ENCODE peak calls at places on chromosomes 5 and 9, in ten cellular contexts. One of them, this sample, is unnamed.

GRCh38 chr9:37559855-37560592 is 16.2 kb downstream of the FBXO10 start:
- DNase-seq in AG09319: no peak
- DNase-seq in AG09309: no peak
- DNase-seq in activated CD8-positive, alpha-beta T cell treated with anti-CD3 and anti-CD28 coated beads for 36 hours: no peak
- DNase-seq in ovary: no peak
- DNase-seq in fibroblast of villous mesenchyme: no peak
- DNase-seq in lower lobe of right lung: no peak
- DNase-seq in left ventricle myocardium inferior: no peak
- DNase-seq in brain microvascular endothelial cell: no peak
- DNase-seq in HepG2: no peak
- DNase-seq in this sample: no peak

GRCh38 chr9:73270967-73271722 is 119.5 kb downstream of the ANXA1 start:
- DNase-seq in AG09319: peak
- DNase-seq in AG09309: peak
- DNase-seq in activated CD8-positive, alpha-beta T cell treated with anti-CD3 and anti-CD28 coated beads for 36 hours: no peak
- DNase-seq in ovary: no peak
- DNase-seq in fibroblast of villous mesenchyme: peak
- DNase-seq in lower lobe of right lung: no peak
- DNase-seq in left ventricle myocardium inferior: no peak
- DNase-seq in brain microvascular endothelial cell: peak
- DNase-seq in HepG2: peak
- DNase-seq in this sample: no peak

GRCh38 chr9:37061763-37062162 is 27.7 kb upstream of the PAX5 start:
- DNase-seq in AG09319: no peak
- DNase-seq in AG09309: peak
- DNase-seq in activated CD8-positive, alpha-beta T cell treated with anti-CD3 and anti-CD28 coated beads for 36 hours: no peak
- DNase-seq in ovary: no peak
- DNase-seq in fibroblast of villous mesenchyme: peak
- DNase-seq in lower lobe of right lung: no peak
- DNase-seq in left ventricle myocardium inferior: no peak
- DNase-seq in brain microvascular endothelial cell: peak
- DNase-seq in HepG2: peak
- DNase-seq in this sample: no peak

GRCh38 chr9:7811679-7812078 is 12.1 kb upstream of the DMAC1 start:
- DNase-seq in AG09319: no peak
- DNase-seq in AG09309: no peak
- DNase-seq in activated CD8-positive, alpha-beta T cell treated with anti-CD3 and anti-CD28 coated beads for 36 hours: no peak
- DNase-seq in ovary: no peak
- DNase-seq in fibroblast of villous mesenchyme: no peak
- DNase-seq in lower lobe of right lung: no peak
- DNase-seq in left ventricle myocardium inferior: no peak
- DNase-seq in brain microvascular endothelial cell: no peak
- DNase-seq in HepG2: no peak
- DNase-seq in this sample: no peak

GRCh38 chr5:128774605-128775004 is 190.7 kb upstream of the SLC27A6 start:
- DNase-seq in AG09319: no peak
- DNase-seq in AG09309: peak
- DNase-seq in activated CD8-positive, alpha-beta T cell treated with anti-CD3 and anti-CD28 coated beads for 36 hours: no peak
- DNase-seq in ovary: no peak
- DNase-seq in fibroblast of villous mesenchyme: peak
- DNase-seq in lower lobe of right lung: no peak
- DNase-seq in left ventricle myocardium inferior: no peak
- DNase-seq in brain microvascular endothelial cell: peak
- DNase-seq in HepG2: no peak
- DNase-seq in this sample: no peak

GRCh38 chr5:135737701-135738563 is 96.5 kb upstream of the SLC25A48 start:
- DNase-seq in AG09319: no peak
- DNase-seq in AG09309: no peak
- DNase-seq in activated CD8-positive, alpha-beta T cell treated with anti-CD3 and anti-CD28 coated beads for 36 hours: no peak
- DNase-seq in ovary: no peak
- DNase-seq in fibroblast of villous mesenchyme: no peak
- DNase-seq in lower lobe of right lung: no peak
- DNase-seq in left ventricle myocardium inferior: no peak
- DNase-seq in brain microvascular endothelial cell: no peak
- DNase-seq in HepG2: no peak
- DNase-seq in this sample: no peak

GRCh38 chr9:89714316-89714715 is 109.5 kb downstream of the GADD45G start:
- DNase-seq in AG09319: no peak
- DNase-seq in AG09309: no peak
- DNase-seq in activated CD8-positive, alpha-beta T cell treated with anti-CD3 and anti-CD28 coated beads for 36 hours: no peak
- DNase-seq in ovary: no peak
- DNase-seq in fibroblast of villous mesenchyme: peak
- DNase-seq in lower lobe of right lung: no peak
- DNase-seq in left ventricle myocardium inferior: no peak
- DNase-seq in brain microvascular endothelial cell: no peak
- DNase-seq in HepG2: no peak
- DNase-seq in this sample: no peak

GRCh38 chr5:177343777-177344176 is 7.7 kb downstream of the LMAN2 start:
- DNase-seq in AG09319: no peak
- DNase-seq in AG09309: no peak
- DNase-seq in activated CD8-positive, alpha-beta T cell treated with anti-CD3 and anti-CD28 coated beads for 36 hours: no peak
- DNase-seq in ovary: no peak
- DNase-seq in fibroblast of villous mesenchyme: no peak
- DNase-seq in lower lobe of right lung: peak
- DNase-seq in left ventricle myocardium inferior: no peak
- DNase-seq in brain microvascular endothelial cell: no peak
- DNase-seq in HepG2: no peak
- DNase-seq in this sample: no peak

GRCh38 chr5:33233013-33233463 is 207.7 kb upstream of the TARS1 start:
- DNase-seq in AG09319: no peak
- DNase-seq in AG09309: no peak
- DNase-seq in activated CD8-positive, alpha-beta T cell treated with anti-CD3 and anti-CD28 coated beads for 36 hours: no peak
- DNase-seq in ovary: no peak
- DNase-seq in fibroblast of villous mesenchyme: peak
- DNase-seq in lower lobe of right lung: no peak
- DNase-seq in left ventricle myocardium inferior: no peak
- DNase-seq in brain microvascular endothelial cell: no peak
- DNase-seq in HepG2: no peak
- DNase-seq in this sample: no peak

GRCh38 chr5:173326501-173326960 is 1.7 kb downstream of the STC2 start:
- DNase-seq in AG09319: peak
- DNase-seq in AG09309: no peak
- DNase-seq in activated CD8-positive, alpha-beta T cell treated with anti-CD3 and anti-CD28 coated beads for 36 hours: peak
- DNase-seq in ovary: no peak
- DNase-seq in fibroblast of villous mesenchyme: peak
- DNase-seq in lower lobe of right lung: no peak
- DNase-seq in left ventricle myocardium inferior: no peak
- DNase-seq in brain microvascular endothelial cell: peak
- DNase-seq in HepG2: no peak
- DNase-seq in this sample: no peak

GRCh38 chr9:128163027-128163515 is 3.0 kb downstream of the BBLN start:
- DNase-seq in AG09319: no peak
- DNase-seq in AG09309: no peak
- DNase-seq in activated CD8-positive, alpha-beta T cell treated with anti-CD3 and anti-CD28 coated beads for 36 hours: no peak
- DNase-seq in ovary: no peak
- DNase-seq in fibroblast of villous mesenchyme: no peak
- DNase-seq in lower lobe of right lung: no peak
- DNase-seq in left ventricle myocardium inferior: no peak
- DNase-seq in brain microvascular endothelial cell: no peak
- DNase-seq in HepG2: no peak
- DNase-seq in this sample: no peak

GRCh38 chr5:133884525-133885311 is 83.7 kb downstream of the C5orf15 start:
- DNase-seq in AG09319: no peak
- DNase-seq in AG09309: no peak
- DNase-seq in activated CD8-positive, alpha-beta T cell treated with anti-CD3 and anti-CD28 coated beads for 36 hours: no peak
- DNase-seq in ovary: peak
- DNase-seq in fibroblast of villous mesenchyme: peak
- DNase-seq in lower lobe of right lung: no peak
- DNase-seq in left ventricle myocardium inferior: no peak
- DNase-seq in brain microvascular endothelial cell: no peak
- DNase-seq in HepG2: no peak
- DNase-seq in this sample: peak

GRCh38 chr5:68419637-68420452 is 204.3 kb downstream of the PIK3R1 start:
- DNase-seq in AG09319: no peak
- DNase-seq in AG09309: no peak
- DNase-seq in activated CD8-positive, alpha-beta T cell treated with anti-CD3 and anti-CD28 coated beads for 36 hours: no peak
- DNase-seq in ovary: peak
- DNase-seq in fibroblast of villous mesenchyme: peak
- DNase-seq in lower lobe of right lung: no peak
- DNase-seq in left ventricle myocardium inferior: no peak
- DNase-seq in brain microvascular endothelial cell: peak
- DNase-seq in HepG2: no peak
- DNase-seq in this sample: no peak

GRCh38 chr5:83397658-83398057 is 73.9 kb upstream of the VCAN start:
- DNase-seq in AG09319: no peak
- DNase-seq in AG09309: no peak
- DNase-seq in activated CD8-positive, alpha-beta T cell treated with anti-CD3 and anti-CD28 coated beads for 36 hours: no peak
- DNase-seq in ovary: no peak
- DNase-seq in fibroblast of villous mesenchyme: no peak
- DNase-seq in lower lobe of right lung: no peak
- DNase-seq in left ventricle myocardium inferior: no peak
- DNase-seq in brain microvascular endothelial cell: no peak
- DNase-seq in HepG2: no peak
- DNase-seq in this sample: no peak

DNA sequence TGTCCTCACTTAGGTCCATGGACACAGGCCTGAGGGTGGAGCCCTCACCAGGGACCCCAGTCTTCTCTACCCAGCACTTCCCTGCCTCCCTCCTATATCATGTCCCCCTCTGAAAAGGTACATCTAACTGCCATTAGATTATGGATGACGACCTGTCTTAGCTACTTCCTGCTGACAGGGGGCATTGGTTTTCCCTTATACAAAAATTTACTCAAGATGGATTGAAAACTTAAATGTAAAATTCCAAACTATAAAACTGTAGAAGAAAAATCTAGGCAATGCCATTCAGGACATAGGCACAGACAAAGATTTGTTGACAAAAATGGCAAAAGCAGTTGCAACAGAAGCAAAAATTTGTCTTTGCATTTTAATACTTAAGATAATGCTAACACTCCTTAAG is 623.2 kb upstream of the FAM174A start:
- DNase-seq in AG09319: no peak
- DNase-seq in AG09309: no peak
- DNase-seq in activated CD8-positive, alpha-beta T cell treated with anti-CD3 and anti-CD28 coated beads for 36 hours: no peak
- DNase-seq in ovary: no peak
- DNase-seq in fibroblast of villous mesenchyme: no peak
- DNase-seq in lower lobe of right lung: no peak
- DNase-seq in left ventricle myocardium inferior: no peak
- DNase-seq in brain microvascular endothelial cell: no peak
- DNase-seq in HepG2: no peak
- DNase-seq in this sample: no peak
- TF ChIP-seq CTCF in AG09319: no peak
- TF ChIP-seq CTCF in AG09309: no peak
- TF ChIP-seq CTCF in activated CD8-positive, alpha-beta T cell treated with anti-CD3 and anti-CD28 coated beads for 36 hours: no peak
- TF ChIP-seq CTCF in ovary: no peak
- TF ChIP-seq CTCF in fibroblast of villous mesenchyme: no peak
- TF ChIP-seq CTCF in lower lobe of right lung: no peak
- TF ChIP-seq CTCF in left ventricle myocardium inferior: no peak
- TF ChIP-seq CTCF in brain microvascular endothelial cell: no peak
- TF ChIP-seq CTCF in HepG2: no peak
- TF ChIP-seq CTCF in this sample: no peak

DNA sequence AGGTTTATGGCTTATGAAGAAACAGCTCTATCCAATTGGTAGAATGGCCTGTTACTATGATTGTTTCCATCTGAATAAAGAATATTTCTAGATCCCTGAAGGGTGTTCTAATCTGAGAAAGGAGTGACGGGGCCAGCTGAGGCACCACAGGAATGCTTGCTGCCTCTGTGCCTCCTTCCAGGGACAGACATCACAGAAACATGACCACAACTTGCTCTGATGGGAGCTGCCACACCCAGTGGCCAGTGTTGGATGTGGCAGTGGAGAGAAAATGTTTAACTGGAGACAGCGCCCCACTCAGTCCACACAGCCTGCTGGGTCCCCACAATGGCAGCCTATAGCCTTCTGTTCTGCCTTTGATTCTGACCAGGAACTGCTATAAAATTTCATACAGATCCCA is 38.6 kb upstream of the TESK1 start:
- DNase-seq in AG09319: no peak
- DNase-seq in AG09309: peak
- DNase-seq in activated CD8-positive, alpha-beta T cell treated with anti-CD3 and anti-CD28 coated beads for 36 hours: no peak
- DNase-seq in ovary: no peak
- DNase-seq in fibroblast of villous mesenchyme: no peak
- DNase-seq in lower lobe of right lung: no peak
- DNase-seq in left ventricle myocardium inferior: no peak
- DNase-seq in brain microvascular endothelial cell: peak
- DNase-seq in HepG2: no peak
- DNase-seq in this sample: no peak
- TF ChIP-seq CTCF in AG09319: peak
- TF ChIP-seq CTCF in AG09309: peak
- TF ChIP-seq CTCF in activated CD8-positive, alpha-beta T cell treated with anti-CD3 and anti-CD28 coated beads for 36 hours: no peak
- TF ChIP-seq CTCF in ovary: no peak
- TF ChIP-seq CTCF in fibroblast of villous mesenchyme: peak
- TF ChIP-seq CTCF in lower lobe of right lung: no peak
- TF ChIP-seq CTCF in left ventricle myocardium inferior: no peak
- TF ChIP-seq CTCF in brain microvascular endothelial cell: peak
- TF ChIP-seq CTCF in HepG2: no peak
- TF ChIP-seq CTCF in this sample: peak

GRCh38 chr5:8581047-8581446 is 712.1 kb downstream of the MTRR start:
- DNase-seq in AG09319: no peak
- DNase-seq in AG09309: no peak
- DNase-seq in activated CD8-positive, alpha-beta T cell treated with anti-CD3 and anti-CD28 coated beads for 36 hours: no peak
- DNase-seq in ovary: no peak
- DNase-seq in fibroblast of villous mesenchyme: no peak
- DNase-seq in lower lobe of right lung: no peak
- DNase-seq in left ventricle myocardium inferior: no peak
- DNase-seq in brain microvascular endothelial cell: no peak
- DNase-seq in HepG2: no peak
- DNase-seq in this sample: no peak

GRCh38 chr5:8580298-8580697 is 711.4 kb downstream of the MTRR start:
- DNase-seq in AG09319: no peak
- DNase-seq in AG09309: no peak
- DNase-seq in activated CD8-positive, alpha-beta T cell treated with anti-CD3 and anti-CD28 coated beads for 36 hours: no peak
- DNase-seq in ovary: no peak
- DNase-seq in fibroblast of villous mesenchyme: no peak
- DNase-seq in lower lobe of right lung: no peak
- DNase-seq in left ventricle myocardium inferior: no peak
- DNase-seq in brain microvascular endothelial cell: no peak
- DNase-seq in HepG2: no peak
- DNase-seq in this sample: no peak

GRCh38 chr5:8585230-8586018 is 716.5 kb downstream of the MTRR start:
- DNase-seq in AG09319: no peak
- DNase-seq in AG09309: no peak
- DNase-seq in activated CD8-positive, alpha-beta T cell treated with anti-CD3 and anti-CD28 coated beads for 36 hours: no peak
- DNase-seq in ovary: no peak
- DNase-seq in fibroblast of villous mesenchyme: no peak
- DNase-seq in lower lobe of right lung: no peak
- DNase-seq in left ventricle myocardium inferior: no peak
- DNase-seq in brain microvascular endothelial cell: no peak
- DNase-seq in HepG2: no peak
- DNase-seq in this sample: no peak
- TF ChIP-seq CTCF in AG09319: peak
- TF ChIP-seq CTCF in AG09309: peak
- TF ChIP-seq CTCF in activated CD8-positive, alpha-beta T cell treated with anti-CD3 and anti-CD28 coated beads for 36 hours: no peak
- TF ChIP-seq CTCF in ovary: no peak
- TF ChIP-seq CTCF in fibroblast of villous mesenchyme: peak
- TF ChIP-seq CTCF in lower lobe of right lung: no peak
- TF ChIP-seq CTCF in left ventricle myocardium inferior: no peak
- TF ChIP-seq CTCF in brain microvascular endothelial cell: peak
- TF ChIP-seq CTCF in HepG2: no peak
- TF ChIP-seq CTCF in this sample: peak

DNA sequence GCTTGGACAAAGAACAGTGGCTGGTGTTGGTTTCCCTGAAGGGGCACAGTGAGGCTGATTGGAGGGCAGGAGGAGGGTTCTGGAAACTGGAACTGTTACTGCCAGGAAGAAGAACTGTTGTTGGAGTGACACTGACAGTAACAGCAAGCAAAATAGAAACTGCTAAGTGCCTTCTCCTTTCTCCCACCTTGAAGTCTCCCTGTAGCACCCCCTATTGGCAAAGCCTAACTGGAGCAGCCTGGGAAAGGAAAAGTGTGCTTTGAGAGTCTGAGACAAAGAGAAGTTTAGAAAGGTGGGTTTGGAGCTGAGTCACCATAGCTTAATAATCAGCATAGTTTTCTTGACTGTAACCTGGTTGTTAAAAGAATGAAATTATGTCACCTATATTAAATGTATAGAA is 2.5 kb upstream of the TMEM174 start:
- DNase-seq in AG09319: no peak
- DNase-seq in AG09309: no peak
- DNase-seq in activated CD8-positive, alpha-beta T cell treated with anti-CD3 and anti-CD28 coated beads for 36 hours: peak
- DNase-seq in ovary: no peak
- DNase-seq in fibroblast of villous mesenchyme: peak
- DNase-seq in lower lobe of right lung: no peak
- DNase-seq in left ventricle myocardium inferior: no peak
- DNase-seq in brain microvascular endothelial cell: no peak
- DNase-seq in HepG2: peak
- DNase-seq in this sample: no peak
- TF ChIP-seq CTCF in AG09319: peak
- TF ChIP-seq CTCF in AG09309: peak
- TF ChIP-seq CTCF in activated CD8-positive, alpha-beta T cell treated with anti-CD3 and anti-CD28 coated beads for 36 hours: peak
- TF ChIP-seq CTCF in ovary: no peak
- TF ChIP-seq CTCF in fibroblast of villous mesenchyme: peak
- TF ChIP-seq CTCF in lower lobe of right lung: peak
- TF ChIP-seq CTCF in left ventricle myocardium inferior: peak
- TF ChIP-seq CTCF in brain microvascular endothelial cell: peak
- TF ChIP-seq CTCF in HepG2: peak
- TF ChIP-seq CTCF in this sample: peak